ENCODE peak calls at places on chromosomes 16 and 17, in nine cellular contexts. One of them, this sample, is unnamed.

GRCh38 chr17:67779098-67779672 is 46.1 kb upstream of the BPTF start:
- DNase-seq in stimulated activated CD8-positive, alpha-beta memory T cell treated with anti-CD3 and anti-CD28 coated beads, Interleukin-7, amount 100 ng/mL, for 1 hour: no peak
- DNase-seq in sciatic nerve: peak; percentile 62
- DNase-seq in left cardiac atrium: peak; percentile 82
- DNase-seq in HT1080: peak; percentile 23
- DNase-seq in globus pallidus: no peak
- DNase-seq in NCI-H1048: no peak
- DNase-seq in NCI-H345: no peak
- DNase-seq in suprapubic skin: no peak
- DNase-seq in this sample: no peak

GRCh38 chr17:36525113-36525512 is 9.6 kb downstream of the MYO19 start:
- DNase-seq in stimulated activated CD8-positive, alpha-beta memory T cell treated with anti-CD3 and anti-CD28 coated beads, Interleukin-7, amount 100 ng/mL, for 1 hour: no peak
- DNase-seq in sciatic nerve: no peak
- DNase-seq in left cardiac atrium: no peak
- DNase-seq in HT1080: peak; percentile 25
- DNase-seq in globus pallidus: no peak
- DNase-seq in NCI-H1048: no peak
- DNase-seq in NCI-H345: no peak
- DNase-seq in suprapubic skin: no peak
- DNase-seq in this sample: no peak

GRCh38 chr17:41464682-41465081 is 2.5 kb downstream of the KRT32 start:
- DNase-seq in stimulated activated CD8-positive, alpha-beta memory T cell treated with anti-CD3 and anti-CD28 coated beads, Interleukin-7, amount 100 ng/mL, for 1 hour: no peak
- DNase-seq in sciatic nerve: no peak
- DNase-seq in left cardiac atrium: peak; percentile 65
- DNase-seq in HT1080: peak; percentile 91
- DNase-seq in globus pallidus: no peak
- DNase-seq in NCI-H1048: no peak
- DNase-seq in NCI-H345: no peak
- DNase-seq in suprapubic skin: no peak
- DNase-seq in this sample: no peak

GRCh38 chr16:53757971-53758609 is 54.1 kb downstream of the FTO start:
- DNase-seq in stimulated activated CD8-positive, alpha-beta memory T cell treated with anti-CD3 and anti-CD28 coated beads, Interleukin-7, amount 100 ng/mL, for 1 hour: no peak
- DNase-seq in sciatic nerve: no peak
- DNase-seq in left cardiac atrium: no peak
- DNase-seq in HT1080: no peak
- DNase-seq in globus pallidus: no peak
- DNase-seq in NCI-H1048: no peak
- DNase-seq in NCI-H345: no peak
- DNase-seq in suprapubic skin: no peak
- DNase-seq in this sample: no peak

GRCh38 chr16:57186630-57187507 is 740 bp downstream of the RSPRY1 start:
- DNase-seq in stimulated activated CD8-positive, alpha-beta memory T cell treated with anti-CD3 and anti-CD28 coated beads, Interleukin-7, amount 100 ng/mL, for 1 hour: no peak
- DNase-seq in sciatic nerve: no peak
- DNase-seq in left cardiac atrium: no peak
- DNase-seq in HT1080: peak; percentile 24
- DNase-seq in globus pallidus: peak; percentile 28
- DNase-seq in NCI-H1048: no peak
- DNase-seq in NCI-H345: no peak
- DNase-seq in suprapubic skin: no peak
- DNase-seq in this sample: no peak

GRCh38 chr16:81143921-81144471 is 47.8 kb upstream of the GCSH start:
- DNase-seq in stimulated activated CD8-positive, alpha-beta memory T cell treated with anti-CD3 and anti-CD28 coated beads, Interleukin-7, amount 100 ng/mL, for 1 hour: no peak
- DNase-seq in sciatic nerve: no peak
- DNase-seq in left cardiac atrium: no peak
- DNase-seq in HT1080: peak; percentile 40
- DNase-seq in globus pallidus: no peak
- DNase-seq in NCI-H1048: no peak
- DNase-seq in NCI-H345: no peak
- DNase-seq in suprapubic skin: no peak
- DNase-seq in this sample: no peak

GRCh38 chr17:68033636-68034451 is 1.7 kb upstream of the KPNA2 start:
- DNase-seq in stimulated activated CD8-positive, alpha-beta memory T cell treated with anti-CD3 and anti-CD28 coated beads, Interleukin-7, amount 100 ng/mL, for 1 hour: no peak
- DNase-seq in sciatic nerve: no peak
- DNase-seq in left cardiac atrium: no peak
- DNase-seq in HT1080: peak; percentile 41
- DNase-seq in globus pallidus: peak; percentile 53
- DNase-seq in NCI-H1048: no peak
- DNase-seq in NCI-H345: no peak
- DNase-seq in suprapubic skin: no peak
- DNase-seq in this sample: no peak

GRCh38 chr17:80045703-80046102 is 9.3 kb downstream of the CCDC40 start:
- DNase-seq in stimulated activated CD8-positive, alpha-beta memory T cell treated with anti-CD3 and anti-CD28 coated beads, Interleukin-7, amount 100 ng/mL, for 1 hour: no peak
- DNase-seq in sciatic nerve: no peak
- DNase-seq in left cardiac atrium: no peak
- DNase-seq in HT1080: no peak
- DNase-seq in globus pallidus: no peak
- DNase-seq in NCI-H1048: no peak
- DNase-seq in NCI-H345: peak; percentile 85
- DNase-seq in suprapubic skin: no peak
- DNase-seq in this sample: no peak

GRCh38 chr17:33028061-33028460 is 36.4 kb downstream of the SPACA3 start:
- DNase-seq in stimulated activated CD8-positive, alpha-beta memory T cell treated with anti-CD3 and anti-CD28 coated beads, Interleukin-7, amount 100 ng/mL, for 1 hour: no peak
- DNase-seq in sciatic nerve: no peak
- DNase-seq in left cardiac atrium: no peak
- DNase-seq in HT1080: no peak
- DNase-seq in globus pallidus: no peak
- DNase-seq in NCI-H1048: no peak
- DNase-seq in NCI-H345: no peak
- DNase-seq in suprapubic skin: no peak
- DNase-seq in this sample: no peak

GRCh38 chr16:72934661-72935403 is 113.1 kb downstream of the ZFHX3 start:
- DNase-seq in stimulated activated CD8-positive, alpha-beta memory T cell treated with anti-CD3 and anti-CD28 coated beads, Interleukin-7, amount 100 ng/mL, for 1 hour: no peak
- DNase-seq in sciatic nerve: no peak
- DNase-seq in left cardiac atrium: no peak
- DNase-seq in HT1080: no peak
- DNase-seq in globus pallidus: no peak
- DNase-seq in NCI-H1048: no peak
- DNase-seq in NCI-H345: no peak
- DNase-seq in suprapubic skin: no peak
- DNase-seq in this sample: no peak

GRCh38 chr17:82957961-82958491 is 118.2 kb upstream of the ZNF750 start:
- DNase-seq in stimulated activated CD8-positive, alpha-beta memory T cell treated with anti-CD3 and anti-CD28 coated beads, Interleukin-7, amount 100 ng/mL, for 1 hour: no peak
- DNase-seq in sciatic nerve: peak; percentile 53
- DNase-seq in left cardiac atrium: no peak
- DNase-seq in HT1080: no peak
- DNase-seq in globus pallidus: no peak
- DNase-seq in NCI-H1048: no peak
- DNase-seq in NCI-H345: no peak
- DNase-seq in suprapubic skin: peak; percentile 69
- DNase-seq in this sample: no peak

GRCh38 chr17:35799942-35800341 is 4.5 kb upstream of the MMP28 start:
- DNase-seq in stimulated activated CD8-positive, alpha-beta memory T cell treated with anti-CD3 and anti-CD28 coated beads, Interleukin-7, amount 100 ng/mL, for 1 hour: no peak
- DNase-seq in sciatic nerve: no peak
- DNase-seq in left cardiac atrium: peak; percentile 80
- DNase-seq in HT1080: peak; percentile 30
- DNase-seq in globus pallidus: peak; percentile 61
- DNase-seq in NCI-H1048: no peak
- DNase-seq in NCI-H345: no peak
- DNase-seq in suprapubic skin: no peak
- DNase-seq in this sample: no peak

GRCh38 chr16:58384437-58385055 is 7.7 kb upstream of the GINS3 start:
- DNase-seq in stimulated activated CD8-positive, alpha-beta memory T cell treated with anti-CD3 and anti-CD28 coated beads, Interleukin-7, amount 100 ng/mL, for 1 hour: no peak
- DNase-seq in sciatic nerve: no peak
- DNase-seq in left cardiac atrium: no peak
- DNase-seq in HT1080: no peak
- DNase-seq in globus pallidus: no peak
- DNase-seq in NCI-H1048: no peak
- DNase-seq in NCI-H345: no peak
- DNase-seq in suprapubic skin: no peak
- DNase-seq in this sample: no peak

GRCh38 chr16:15764112-15764511 is 92.7 kb downstream of the MYH11 start:
- DNase-seq in stimulated activated CD8-positive, alpha-beta memory T cell treated with anti-CD3 and anti-CD28 coated beads, Interleukin-7, amount 100 ng/mL, for 1 hour: no peak
- DNase-seq in sciatic nerve: no peak
- DNase-seq in left cardiac atrium: no peak
- DNase-seq in HT1080: no peak
- DNase-seq in globus pallidus: no peak
- DNase-seq in NCI-H1048: no peak
- DNase-seq in NCI-H345: no peak
- DNase-seq in suprapubic skin: no peak
- DNase-seq in this sample: no peak

GRCh38 chr16:85074225-85074914 is 37.9 kb downstream of the CIBAR2 start:
- DNase-seq in stimulated activated CD8-positive, alpha-beta memory T cell treated with anti-CD3 and anti-CD28 coated beads, Interleukin-7, amount 100 ng/mL, for 1 hour: no peak
- DNase-seq in sciatic nerve: no peak
- DNase-seq in left cardiac atrium: no peak
- DNase-seq in HT1080: no peak
- DNase-seq in globus pallidus: no peak
- DNase-seq in NCI-H1048: no peak
- DNase-seq in NCI-H345: no peak
- DNase-seq in suprapubic skin: no peak
- DNase-seq in this sample: no peak

GRCh38 chr17:42311240-42312034 is 23.1 kb downstream of the STAT5A start:
- DNase-seq in stimulated activated CD8-positive, alpha-beta memory T cell treated with anti-CD3 and anti-CD28 coated beads, Interleukin-7, amount 100 ng/mL, for 1 hour: no peak
- DNase-seq in sciatic nerve: peak; percentile 94
- DNase-seq in left cardiac atrium: peak; percentile 90
- DNase-seq in HT1080: no peak
- DNase-seq in globus pallidus: peak; percentile 72
- DNase-seq in NCI-H1048: no peak
- DNase-seq in NCI-H345: no peak
- DNase-seq in suprapubic skin: peak; percentile 94
- DNase-seq in this sample: no peak

GRCh38 chr17:38465420-38466345 is 37.4 kb downstream of the ARHGAP23 start:
- DNase-seq in stimulated activated CD8-positive, alpha-beta memory T cell treated with anti-CD3 and anti-CD28 coated beads, Interleukin-7, amount 100 ng/mL, for 1 hour: no peak
- DNase-seq in sciatic nerve: no peak
- DNase-seq in left cardiac atrium: peak; percentile 78
- DNase-seq in HT1080: no peak
- DNase-seq in globus pallidus: no peak
- DNase-seq in NCI-H1048: no peak
- DNase-seq in NCI-H345: no peak
- DNase-seq in suprapubic skin: peak; percentile 89
- DNase-seq in this sample: no peak

GRCh38 chr17:81437221-81437651 is 42.0 kb downstream of the BAHCC1 start:
- DNase-seq in stimulated activated CD8-positive, alpha-beta memory T cell treated with anti-CD3 and anti-CD28 coated beads, Interleukin-7, amount 100 ng/mL, for 1 hour: no peak
- DNase-seq in sciatic nerve: no peak
- DNase-seq in left cardiac atrium: no peak
- DNase-seq in HT1080: no peak
- DNase-seq in globus pallidus: no peak
- DNase-seq in NCI-H1048: no peak
- DNase-seq in NCI-H345: no peak
- DNase-seq in suprapubic skin: no peak
- DNase-seq in this sample: no peak

GRCh38 chr16:17228708-17229055 is 242.1 kb downstream of the XYLT1 start:
- DNase-seq in stimulated activated CD8-positive, alpha-beta memory T cell treated with anti-CD3 and anti-CD28 coated beads, Interleukin-7, amount 100 ng/mL, for 1 hour: no peak
- DNase-seq in sciatic nerve: no peak
- DNase-seq in left cardiac atrium: no peak
- DNase-seq in HT1080: no peak
- DNase-seq in globus pallidus: no peak
- DNase-seq in NCI-H1048: no peak
- DNase-seq in NCI-H345: no peak
- DNase-seq in suprapubic skin: no peak
- DNase-seq in this sample: no peak

GRCh38 chr16:21026846-21027245 is 123.8 kb downstream of the DNAH3 start:
- DNase-seq in stimulated activated CD8-positive, alpha-beta memory T cell treated with anti-CD3 and anti-CD28 coated beads, Interleukin-7, amount 100 ng/mL, for 1 hour: no peak
- DNase-seq in sciatic nerve: no peak
- DNase-seq in left cardiac atrium: no peak
- DNase-seq in HT1080: no peak
- DNase-seq in globus pallidus: no peak
- DNase-seq in NCI-H1048: no peak
- DNase-seq in NCI-H345: no peak
- DNase-seq in suprapubic skin: no peak
- DNase-seq in this sample: no peak

GRCh38 chr17:80030730-80031410 is 4.8 kb downstream of the TBC1D16 start:
- DNase-seq in stimulated activated CD8-positive, alpha-beta memory T cell treated with anti-CD3 and anti-CD28 coated beads, Interleukin-7, amount 100 ng/mL, for 1 hour: no peak
- DNase-seq in sciatic nerve: no peak
- DNase-seq in left cardiac atrium: no peak
- DNase-seq in HT1080: no peak
- DNase-seq in globus pallidus: no peak
- DNase-seq in NCI-H1048: no peak
- DNase-seq in NCI-H345: peak; percentile 72
- DNase-seq in suprapubic skin: no peak
- DNase-seq in this sample: no peak

GRCh38 chr17:1714488-1714979 is 4.4 kb upstream of the TLCD2 start:
- DNase-seq in stimulated activated CD8-positive, alpha-beta memory T cell treated with anti-CD3 and anti-CD28 coated beads, Interleukin-7, amount 100 ng/mL, for 1 hour: no peak
- DNase-seq in sciatic nerve: peak; percentile 99
- DNase-seq in left cardiac atrium: peak; percentile 99
- DNase-seq in HT1080: peak; percentile 91
- DNase-seq in globus pallidus: peak; percentile 70
- DNase-seq in NCI-H1048: peak; percentile 73
- DNase-seq in NCI-H345: no peak
- DNase-seq in suprapubic skin: peak; percentile 99
- DNase-seq in this sample: no peak

GRCh38 chr17:80082403-80083135 is 18.8 kb upstream of the GAA start:
- DNase-seq in stimulated activated CD8-positive, alpha-beta memory T cell treated with anti-CD3 and anti-CD28 coated beads, Interleukin-7, amount 100 ng/mL, for 1 hour: peak; percentile 22
- DNase-seq in sciatic nerve: peak; percentile 81
- DNase-seq in left cardiac atrium: peak; percentile 68
- DNase-seq in HT1080: peak; percentile 43
- DNase-seq in globus pallidus: peak; percentile 62
- DNase-seq in NCI-H1048: peak; percentile 28
- DNase-seq in NCI-H345: peak; percentile 54
- DNase-seq in suprapubic skin: no peak
- DNase-seq in this sample: peak; percentile 19

GRCh38 chr17:76529224-76529642 is 8.3 kb downstream of the CYGB start:
- DNase-seq in stimulated activated CD8-positive, alpha-beta memory T cell treated with anti-CD3 and anti-CD28 coated beads, Interleukin-7, amount 100 ng/mL, for 1 hour: no peak
- DNase-seq in sciatic nerve: peak; percentile 88
- DNase-seq in left cardiac atrium: peak; percentile 86
- DNase-seq in HT1080: peak; percentile 47
- DNase-seq in globus pallidus: peak; percentile 70
- DNase-seq in NCI-H1048: no peak
- DNase-seq in NCI-H345: no peak
- DNase-seq in suprapubic skin: peak; percentile 92
- DNase-seq in this sample: no peak

GRCh38 chr17:37813753-37814152 is 68.9 kb upstream of the HNF1B start:
- DNase-seq in stimulated activated CD8-positive, alpha-beta memory T cell treated with anti-CD3 and anti-CD28 coated beads, Interleukin-7, amount 100 ng/mL, for 1 hour: no peak
- DNase-seq in sciatic nerve: no peak
- DNase-seq in left cardiac atrium: no peak
- DNase-seq in HT1080: peak; percentile 96
- DNase-seq in globus pallidus: no peak
- DNase-seq in NCI-H1048: no peak
- DNase-seq in NCI-H345: no peak
- DNase-seq in suprapubic skin: no peak
- DNase-seq in this sample: no peak

GRCh38 chr17:17416400-17417360 is 60.1 kb upstream of the MED9 start:
- DNase-seq in stimulated activated CD8-positive, alpha-beta memory T cell treated with anti-CD3 and anti-CD28 coated beads, Interleukin-7, amount 100 ng/mL, for 1 hour: no peak
- DNase-seq in sciatic nerve: no peak
- DNase-seq in left cardiac atrium: peak; percentile 52
- DNase-seq in HT1080: peak; percentile 72
- DNase-seq in globus pallidus: peak; percentile 38
- DNase-seq in NCI-H1048: no peak
- DNase-seq in NCI-H345: peak; percentile 79
- DNase-seq in suprapubic skin: no peak
- DNase-seq in this sample: no peak

GRCh38 chr17:19310151-19310550 is 52.4 kb downstream of the B9D1 start:
- DNase-seq in stimulated activated CD8-positive, alpha-beta memory T cell treated with anti-CD3 and anti-CD28 coated beads, Interleukin-7, amount 100 ng/mL, for 1 hour: no peak
- DNase-seq in sciatic nerve: no peak
- DNase-seq in left cardiac atrium: no peak
- DNase-seq in HT1080: no peak
- DNase-seq in globus pallidus: no peak
- DNase-seq in NCI-H1048: no peak
- DNase-seq in NCI-H345: no peak
- DNase-seq in suprapubic skin: no peak
- DNase-seq in this sample: no peak

GRCh38 chr16:16774389-16774788 is 395.4 kb downstream of the NPIPA7 start:
- DNase-seq in stimulated activated CD8-positive, alpha-beta memory T cell treated with anti-CD3 and anti-CD28 coated beads, Interleukin-7, amount 100 ng/mL, for 1 hour: no peak
- DNase-seq in sciatic nerve: no peak
- DNase-seq in left cardiac atrium: no peak
- DNase-seq in HT1080: no peak
- DNase-seq in globus pallidus: no peak
- DNase-seq in NCI-H1048: no peak
- DNase-seq in NCI-H345: no peak
- DNase-seq in suprapubic skin: no peak
- DNase-seq in this sample: no peak

GRCh38 chr16:30786936-30787612 is at the start of gene ZNF629:
- DNase-seq in stimulated activated CD8-positive, alpha-beta memory T cell treated with anti-CD3 and anti-CD28 coated beads, Interleukin-7, amount 100 ng/mL, for 1 hour: no peak
- DNase-seq in sciatic nerve: peak; percentile 84
- DNase-seq in left cardiac atrium: peak; percentile 81
- DNase-seq in HT1080: no peak
- DNase-seq in globus pallidus: peak; percentile 79
- DNase-seq in NCI-H1048: no peak
- DNase-seq in NCI-H345: peak; percentile 76
- DNase-seq in suprapubic skin: no peak
- DNase-seq in this sample: no peak